ENCODE peak calls at places on chromosomes 2 and 18, in four cellular contexts. H, W, K and N are unnamed samples.
A peak's percentile ranks its signal among the peaks of the same experiment; 100 is the strongest.

GRCh38 chr18:56748698-56749268 is 97.6 kb downstream of the WDR7 start:
- DNase-seq in H (peak; percentile 28), W (no peak), K (peak; percentile 8), N (peak; percentile 66)

GRCh38 chr2:58240595-58240937 is 559 bp downstream of the FANCL start:
- DNase-seq in H (peak; percentile 32), W (no peak), K (peak; percentile 58), N (peak; percentile 49)

GRCh38 chr18:3069671-3070433 is 56.9 kb upstream of the LPIN2 start:
- DNase-seq in H (no peak), W (no peak), K (no peak), N (no peak)

GRCh38 chr18:23943903-23944624 is 70.5 kb upstream of the TTC39C start:
- DNase-seq in H (no peak), W (no peak), K (no peak), N (no peak)

GRCh38 chr2:9021563-9022211 is 18.2 kb upstream of the MBOAT2 start:
- DNase-seq in H (no peak), W (no peak), K (no peak), N (no peak)

GRCh38 chr2:6425037-6425436 is 440.7 kb downstream of the CMPK2 start:
- DNase-seq in H (no peak), W (no peak), K (no peak), N (no peak)

GRCh38 chr2:105104208-105104731 is 66.4 kb downstream of the MRPS9 start:
- DNase-seq in H (no peak), W (no peak), K (peak; percentile 29), N (peak; percentile 39)

GRCh38 chr2:15410884-15411283 is 150.2 kb downstream of the NBAS start:
- DNase-seq in H (no peak), W (no peak), K (no peak), N (no peak)

GRCh38 chr2:189276277-189276676 is 96.7 kb upstream of the COL5A2 start:
- DNase-seq in H (no peak), W (no peak), K (no peak), N (peak; percentile 80)

GRCh38 chr2:143397886-143398614 is 268.8 kb downstream of the ARHGAP15 start:
- DNase-seq in H (no peak), W (no peak), K (peak; percentile 17), N (peak; percentile 3)

GRCh38 chr2:240812301-240812680 is 7.7 kb downstream of the KIF1A start:
- DNase-seq in H (no peak), W (no peak), K (no peak), N (no peak)

GRCh38 chr18:59514193-59514592 is 155.1 kb upstream of the LMAN1 start:
- DNase-seq in H (no peak), W (no peak), K (no peak), N (no peak)

GRCh38 chr2:146602383-146602782 is 1242.4 kb upstream of the ACVR2A start:
- DNase-seq in H (no peak), W (no peak), K (no peak), N (no peak)

GRCh38 chr18:62437520-62438329 is 85.1 kb upstream of the ZCCHC2 start:
- DNase-seq in H (no peak), W (no peak), K (no peak), N (no peak)

GRCh38 chr2:162574615-162575452 is 230.9 kb downstream of the GCA start:
- DNase-seq in H (no peak), W (no peak), K (no peak), N (no peak)

GRCh38 chr2:46655551-46656436 is 176.4 kb downstream of the TMEM247 start:
- DNase-seq in H (no peak), W (no peak), K (no peak), N (no peak)

GRCh38 chr18:27985800-27986199 is 191.1 kb downstream of the CDH2 start:
- DNase-seq in H (no peak), W (no peak), K (no peak), N (no peak)

GRCh38 chr2:71884303-71885042 is 263.2 kb downstream of the CYP26B1 start:
- DNase-seq in H (no peak), W (no peak), K (no peak), N (peak; percentile 28)

GRCh38 chr2:50748652-50749174 is 283.2 kb downstream of the NRXN1 start:
- DNase-seq in H (no peak), W (no peak), K (no peak), N (no peak)

GRCh38 chr2:218003265-218003950 is 613 bp upstream of the TNS1 start:
- DNase-seq in H (no peak), W (no peak), K (no peak), N (no peak)

GRCh38 chr18:3062798-3063563 is 50.0 kb upstream of the LPIN2 start:
- DNase-seq in H (peak; percentile 42), W (no peak), K (peak; percentile 66), N (peak; percentile 25)

GRCh38 chr2:134845719-134846118 is 7.3 kb downstream of the ACMSD start:
- DNase-seq in H (no peak), W (no peak), K (no peak), N (peak; percentile 23)

GRCh38 chr2:157611726-157612125 is 16.9 kb downstream of the ACVR1C start:
- DNase-seq in H (no peak), W (no peak), K (no peak), N (no peak)

GRCh38 chr2:121710470-121711170 is 26.1 kb downstream of the NIFK start:
- DNase-seq in H (no peak), W (no peak), K (no peak), N (no peak)

GRCh38 chr2:107412981-107413380 is 413.7 kb upstream of the RGPD4 start:
- DNase-seq in H (no peak), W (no peak), K (no peak), N (no peak)